ENCODE peak calls at places on chromosomes 11 and 22, in four cellular contexts. Y, D, S and H are unnamed samples.

GRCh38 chr22:31106651-31107205 is 640 bp downstream of the SELENOM start:
- DNase-seq in Y (no peak), D (peak; percentile 39), S (peak; percentile 27), H (no peak)

GRCh38 chr11:61927501-61927900 is 10.1 kb upstream of the RAB3IL1 start:
- DNase-seq in Y (no peak), D (no peak), S (no peak), H (no peak)

GRCh38 chr22:37267661-37268413 is 14.5 kb upstream of the CYTH4 start:
- DNase-seq in D (no peak), Y (no peak), S (no peak), H (no peak)

GRCh38 chr11:10287766-10288165 is 6.3 kb downstream of the SBF2 start:
- DNase-seq in Y (no peak), D (no peak), S (no peak), H (no peak)

GRCh38 chr22:28031383-28031922 is 112.4 kb upstream of the PITPNB start:
- DNase-seq in S (no peak), Y (no peak), D (no peak), H (no peak)

GRCh38 chr11:76658651-76659650 is 11.6 kb downstream of the LRRC32 start:
- DNase-seq in D (no peak), S (no peak), Y (no peak), H (no peak)

GRCh38 chr11:27541790-27542189 is 35.2 kb upstream of the LIN7C start:
- DNase-seq in Y (no peak), D (no peak), S (no peak), H (no peak)

GRCh38 chr22:24285245-24285644 is 14.6 kb downstream of the SPECC1L start:
- DNase-seq in Y (no peak), D (peak; percentile 42), S (no peak), H (no peak)

GRCh38 chr11:106012744-106013143 is 9.3 kb downstream of the MSANTD4 start:
- DNase-seq in Y (no peak), D (peak; percentile 91), S (no peak), H (no peak)

GRCh38 chr22:44191036-44191454 is 10.3 kb downstream of the PARVG start:
- DNase-seq in S (no peak), Y (no peak), D (peak; percentile 37), H (no peak)

GRCh38 chr11:123069878-123070821 is 8.2 kb upstream of the HSPA8 start:
- DNase-seq in D (no peak), Y (no peak), S (no peak), H (no peak)

GRCh38 chr11:10454902-10455631 is at the start of gene AMPD3:
- DNase-seq in S (peak; percentile 72), D (peak; percentile 90), Y (no peak), H (no peak)

GRCh38 chr11:134607963-134608750 is 196.1 kb upstream of the B3GAT1 start:
- DNase-seq in D (no peak), Y (no peak), S (no peak), H (no peak)

GRCh38 chr11:102004220-102004619 is 43.0 kb upstream of the CFAP300 start:
- DNase-seq in D (no peak), Y (no peak), S (no peak), H (no peak)

GRCh38 chr22:27434898-27435297 is 366.7 kb downstream of the MN1 start:
- DNase-seq in D (no peak), S (no peak), Y (no peak), H (no peak)

GRCh38 chr22:33803883-33804282 is 116.4 kb downstream of the LARGE1 start:
- DNase-seq in D (no peak), Y (no peak), S (no peak), H (no peak)

GRCh38 chr11:119334173-119334930 is at the start of gene RNF26:
- DNase-seq in Y (peak; percentile 88), D (peak; percentile 96), S (peak; percentile 91), H (peak; percentile 90)
- TF ChIP-seq CTCF in Y (no peak), D (no peak), S (no peak), H (no peak)

DNA sequence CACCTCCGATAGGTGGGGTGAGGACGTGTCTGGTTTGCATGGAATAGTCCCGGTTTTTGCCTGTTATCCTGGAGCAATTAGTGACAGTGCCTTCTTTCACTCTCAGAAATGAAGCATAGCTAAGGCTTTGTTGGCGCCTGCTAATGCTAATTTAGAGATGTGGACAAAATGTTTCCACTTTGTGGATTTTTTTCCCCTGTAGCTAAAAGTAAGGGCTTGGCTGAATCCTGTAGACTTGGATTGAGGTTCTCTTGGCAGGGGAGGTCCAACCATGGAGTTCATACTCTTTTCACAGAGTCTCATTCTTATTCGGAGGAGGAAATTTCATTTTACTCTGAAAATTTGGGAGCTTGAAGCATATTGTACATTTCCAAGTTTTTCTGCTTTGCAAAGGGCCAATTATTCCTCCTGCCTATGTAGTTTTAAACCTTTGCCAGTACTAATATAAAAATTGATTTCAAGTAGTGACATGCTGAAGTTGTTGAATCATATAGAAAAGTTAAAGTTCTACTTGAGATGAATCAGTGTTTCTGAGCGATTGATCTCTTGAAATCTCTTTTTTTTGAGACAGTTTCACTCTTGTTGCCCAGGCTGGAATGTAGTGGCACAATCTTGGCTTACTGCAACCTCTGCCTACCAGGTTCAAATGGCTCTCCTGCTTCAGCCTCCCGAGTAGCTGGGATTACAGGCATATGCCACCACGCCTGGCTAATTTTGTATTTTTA is 20.0 kb downstream of the PPFIA1 start:
- DNase-seq in Y (no peak), S (no peak), D (no peak), H (no peak)
- TF ChIP-seq CTCF in Y (no peak), S (no peak), D (no peak), H (no peak)

GRCh38 chr22:21945453-21946261 is 7.0 kb downstream of the PPM1F start:
- DNase-seq in Y (no peak), D (no peak), S (no peak), H (no peak)

GRCh38 chr22:21948824-21949568 is 3.7 kb downstream of the PPM1F start:
- DNase-seq in S (no peak), D (no peak), Y (no peak), H (no peak)

GRCh38 chr22:21946262-21946925 is 6.3 kb downstream of the PPM1F start:
- DNase-seq in S (no peak), D (no peak), Y (no peak), H (no peak)

GRCh38 chr22:21948390-21948789 is 4.3 kb downstream of the PPM1F start:
- DNase-seq in D (no peak), S (no peak), Y (no peak), H (no peak)

GRCh38 chr22:21947040-21948014 is 5.3 kb downstream of the PPM1F start:
- DNase-seq in D (peak; percentile 71), S (no peak), Y (no peak), H (no peak)
- TF ChIP-seq CTCF in D (peak; percentile 55), S (peak; percentile 64), Y (no peak), H (peak; percentile 61)

DNA sequence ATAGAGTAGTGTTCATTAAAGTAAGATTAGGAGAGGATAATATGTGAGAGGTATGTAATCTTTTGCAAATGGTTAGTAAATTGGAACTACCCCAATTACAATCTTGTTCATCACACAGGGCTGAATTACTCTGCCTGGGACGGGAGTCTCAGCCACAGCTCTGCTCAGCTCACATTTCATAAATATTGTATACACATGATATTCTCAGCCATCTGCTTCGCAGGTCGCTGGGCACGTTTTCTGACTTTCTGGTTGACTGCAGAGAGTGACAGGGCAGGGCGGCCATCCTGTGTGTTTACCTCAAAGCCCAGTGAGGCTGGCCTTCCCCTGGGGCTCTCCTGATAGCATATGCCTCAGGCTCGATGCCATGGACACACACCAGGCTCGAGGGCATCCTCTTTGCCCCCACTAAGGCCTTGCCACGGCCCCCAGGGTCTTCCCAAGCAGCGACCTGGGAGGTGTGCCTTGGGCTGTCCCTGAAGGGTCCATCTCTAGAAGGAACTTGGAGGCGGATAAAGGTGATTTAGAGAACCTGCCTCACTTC is 345.0 kb downstream of the CADM1 start:
- DNase-seq in S (no peak), Y (no peak), D (no peak), H (no peak)
- TF ChIP-seq CTCF in S (no peak), Y (no peak), D (no peak), H (no peak)

DNA sequence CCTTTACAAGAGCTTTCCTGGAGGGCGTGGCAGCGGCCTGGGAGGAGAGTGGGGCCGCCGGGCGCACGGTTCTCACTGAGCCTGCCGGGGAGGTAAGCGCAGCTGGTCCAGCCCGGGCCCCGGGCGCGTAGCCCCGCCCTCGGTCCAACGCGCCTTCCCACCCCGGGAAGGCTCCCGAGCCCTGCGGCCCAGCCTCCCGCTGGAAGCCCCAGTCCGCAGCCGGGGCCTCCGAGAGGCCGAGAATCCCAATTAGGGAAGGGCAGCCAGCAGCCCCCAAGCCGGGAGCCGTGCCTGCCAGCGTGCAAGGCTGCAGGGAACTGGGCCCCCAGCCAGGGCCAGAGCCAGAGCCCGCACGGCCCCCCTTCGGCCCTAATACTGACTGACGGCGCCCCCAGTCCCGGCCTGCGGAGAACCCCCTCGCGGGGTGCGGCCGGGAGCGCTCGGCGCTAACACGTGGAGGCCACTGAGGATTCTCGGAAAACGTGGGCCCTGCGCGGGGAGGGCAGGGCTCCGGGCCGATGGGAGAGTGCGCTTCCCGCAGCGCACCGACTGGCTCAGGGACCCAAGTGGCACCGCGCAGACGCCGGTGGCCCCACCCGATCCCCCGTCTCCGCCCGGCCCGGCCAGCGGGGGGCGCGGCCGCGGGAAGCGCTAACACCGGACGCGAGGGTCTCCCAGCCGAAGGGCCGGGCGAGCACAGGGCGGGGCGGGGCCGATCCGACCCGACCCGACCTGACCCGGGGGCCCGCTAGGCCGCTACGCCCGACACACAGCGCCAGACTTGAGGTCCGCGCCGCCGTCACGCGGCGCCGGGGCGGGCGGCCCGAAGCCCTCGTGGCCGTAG is 5.7 kb downstream of the ZFTA start:
- DNase-seq in D (peak; percentile 54), S (no peak), Y (no peak), H (peak; percentile 40)
- TF ChIP-seq CTCF in D (no peak), S (no peak), Y (no peak), H (peak; percentile 30)

GRCh38 chr22:39214006-39214382 is 30.8 kb downstream of the PDGFB start:
- DNase-seq in D (no peak), S (no peak), Y (no peak), H (no peak)

GRCh38 chr22:39214383-39215069 is 30.3 kb downstream of the PDGFB start:
- DNase-seq in Y (no peak), D (peak; percentile 67), S (no peak), H (no peak)

GRCh38 chr22:39215070-39215396 is 29.7 kb downstream of the PDGFB start:
- DNase-seq in D (no peak), S (no peak), Y (no peak), H (no peak)

GRCh38 chr22:39215430-39216142 is 29.2 kb downstream of the PDGFB start:
- DNase-seq in D (no peak), S (no peak), Y (no peak), H (no peak)

DNA sequence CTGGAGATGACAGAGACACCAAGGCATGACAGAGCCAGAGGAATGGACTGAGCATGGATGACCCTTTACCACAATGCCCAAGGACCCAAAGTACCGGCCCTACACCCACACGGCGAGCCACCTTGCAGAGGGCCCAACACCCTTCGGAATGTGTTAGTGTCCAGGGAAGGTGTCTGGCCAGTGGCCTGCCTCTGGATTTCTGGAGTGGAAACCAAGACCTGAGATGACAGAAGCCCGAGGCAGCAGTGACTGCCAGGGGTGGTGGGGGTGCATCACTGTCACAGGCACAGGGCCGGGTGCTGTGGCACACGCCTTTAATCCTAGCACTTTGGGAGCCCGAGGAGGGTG is 28.7 kb downstream of the PDGFB start:
- DNase-seq in Y (no peak), S (no peak), D (no peak), H (no peak)
- TF ChIP-seq CTCF in Y (no peak), S (no peak), D (no peak), H (peak; percentile 8)

GRCh38 chr11:69013009-69013951 is at the start of gene MRGPRF:
- DNase-seq in Y (no peak), S (peak; percentile 76), D (peak; percentile 74), H (no peak)
- TF ChIP-seq CTCF in Y (no peak), S (peak; percentile 81), D (peak; percentile 75), H (peak; percentile 43)